ENCODE peak calls at places on chromosomes 4 and X, in five cellular contexts. G is testis, S is MCF 10A, F is body of pancreas, E is upper lobe of right lung. K is an unnamed sample.

GRCh38 chr4:1216869-1217294 is 32.0 kb downstream of the CTBP1 start:
- DNase-seq in G (no peak), S (no peak), F (no peak), E (no peak), K (no peak)

GRCh38 chrX:100911731-100912130 is 17.0 kb downstream of the XKRX start:
- DNase-seq in G (no peak), S (no peak), F (no peak), E (no peak), K (no peak)

GRCh38 chrX:81021478-81021877 is 180.2 kb downstream of the HMGN5 start:
- DNase-seq in G (no peak), S (no peak), F (no peak), E (no peak), K (no peak)

GRCh38 chr4:175531405-175532091 is 280.5 kb downstream of the GPM6A start:
- DNase-seq in G (no peak), S (peak; percentile 38), F (no peak), E (no peak), K (no peak)

GRCh38 chrX:150365953-150366911 is 3.1 kb downstream of the MAMLD1 start:
- DNase-seq in G (peak; percentile 85), S (peak; percentile 16), F (peak; percentile 44), E (peak; percentile 60), K (no peak)

GRCh38 chrX:72554448-72555140 is 18.0 kb downstream of the HDAC8 start:
- DNase-seq in G (peak; percentile 17), S (peak; percentile 78), F (no peak), E (no peak), K (peak; percentile 12)

GRCh38 chrX:23344208-23344903 is 9.7 kb downstream of the PTCHD1 start:
- DNase-seq in G (no peak), S (no peak), F (no peak), E (no peak), K (no peak)

GRCh38 chrX:118627084-118627758 is 100.2 kb upstream of the IL13RA1 start:
- DNase-seq in G (no peak), S (peak; percentile 51), F (no peak), E (no peak), K (no peak)

GRCh38 chr4:67134616-67135015 is 410.7 kb downstream of the CENPC start:
- DNase-seq in G (no peak), S (no peak), F (no peak), E (no peak), K (no peak)

GRCh38 chr4:45646885-45647598 is 476.8 kb downstream of the GABRG1 start:
- DNase-seq in G (no peak), S (no peak), F (no peak), E (no peak), K (no peak)

GRCh38 chr4:26909369-26909768 is 48.7 kb downstream of the STIM2 start:
- DNase-seq in G (no peak), S (no peak), F (no peak), E (no peak), K (no peak)

GRCh38 chr4:41134581-41134980 is 79.8 kb downstream of the APBB2 start:
- DNase-seq in G (no peak), S (peak; percentile 60), F (no peak), E (no peak), K (no peak)
- TF ChIP-seq CTCF in G (no peak), S (no peak), F (no peak), E (no peak), K (no peak)

DNA sequence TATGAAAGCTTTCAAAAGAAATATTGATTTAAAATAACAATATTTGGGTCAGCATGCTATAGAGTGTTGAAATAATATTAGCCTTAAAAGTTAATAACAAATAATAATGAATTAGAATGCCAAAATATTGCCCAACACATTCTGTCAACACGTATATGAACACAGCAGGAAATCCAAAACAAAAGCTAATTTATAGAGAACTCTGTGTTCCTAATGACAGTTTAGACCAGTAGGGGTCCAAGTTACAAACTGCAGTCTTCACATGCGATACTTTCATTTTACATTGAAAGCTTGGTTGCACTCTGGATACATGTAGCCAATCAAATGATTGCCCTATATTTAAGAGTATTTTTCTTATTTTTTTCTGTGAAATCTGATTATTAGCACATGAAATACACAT is 274.4 kb downstream of the DCTD start:
- DNase-seq in G (no peak), S (peak; percentile 6), F (no peak), E (no peak), K (no peak)
- TF ChIP-seq CTCF in G (no peak), S (no peak), F (no peak), E (no peak), K (peak; percentile 32)

GRCh38 chr4:73648478-73648877 is 28.2 kb upstream of the RASSF6 start:
- DNase-seq in G (no peak), S (no peak), F (no peak), E (no peak), K (no peak)
- TF ChIP-seq CTCF in G (no peak), S (no peak), F (no peak), E (no peak), K (no peak)

DNA sequence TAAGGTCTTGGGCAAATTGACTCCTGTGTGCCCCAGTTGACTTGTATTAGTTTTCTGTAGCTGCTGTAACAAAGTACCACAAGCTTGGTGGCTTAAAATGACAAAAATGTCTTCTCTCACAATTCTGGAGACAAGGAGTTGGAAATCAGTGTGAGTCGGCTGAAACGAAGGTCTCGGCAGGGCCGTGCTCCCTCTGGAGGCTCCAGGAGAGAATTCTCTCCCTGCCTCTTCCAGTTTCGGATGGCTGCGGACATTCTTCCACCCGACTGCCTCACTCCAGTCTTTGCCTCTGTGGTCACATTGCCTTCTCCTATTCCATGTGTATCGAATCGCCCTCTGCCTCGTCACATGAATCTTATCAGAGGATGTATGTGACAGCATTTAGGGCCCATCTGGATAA is 66.0 kb upstream of the PHOX2B start:
- DNase-seq in G (peak; percentile 49), S (no peak), F (peak; percentile 18), E (no peak), K (no peak)
- TF ChIP-seq CTCF in G (no peak), S (no peak), F (peak; percentile 32), E (peak; percentile 31), K (peak; percentile 46)

GRCh38 chrX:107485019-107485418 is 35.6 kb downstream of the FRMPD3 start:
- DNase-seq in G (no peak), S (no peak), F (no peak), E (no peak), K (no peak)
- TF ChIP-seq CTCF in G (no peak), S (no peak), F (no peak), E (no peak), K (no peak)

DNA sequence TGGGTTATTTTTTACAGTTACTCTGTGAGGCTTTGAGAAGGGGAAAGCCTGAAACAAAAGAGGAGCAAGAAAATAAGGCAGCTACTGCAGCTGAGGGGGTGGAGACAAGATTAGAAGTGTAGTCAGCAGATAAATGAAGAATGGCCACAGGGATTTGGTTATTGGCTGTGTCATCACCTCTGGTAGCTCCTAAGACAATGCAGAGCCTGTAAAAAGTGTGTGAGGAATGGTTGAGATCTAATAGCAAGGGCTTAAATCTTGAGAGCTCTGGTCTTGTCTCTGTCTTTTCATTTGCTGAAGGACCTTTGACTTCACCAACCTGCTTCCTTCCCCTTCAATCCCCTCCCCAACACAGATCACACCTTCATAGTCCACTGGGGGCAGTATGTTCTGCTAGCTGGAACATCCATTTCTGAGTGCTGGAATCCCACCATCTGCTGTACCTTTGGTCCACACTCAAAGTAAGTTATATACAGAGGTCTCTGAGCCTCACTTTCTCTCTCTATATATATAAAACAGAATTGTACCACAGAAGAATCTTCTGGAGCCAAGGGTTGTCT is 213.7 kb upstream of the ZIC3 start:
- DNase-seq in G (no peak), S (no peak), F (no peak), E (no peak), K (no peak)
- TF ChIP-seq CTCF in G (no peak), S (no peak), F (no peak), E (no peak), K (no peak)

DNA sequence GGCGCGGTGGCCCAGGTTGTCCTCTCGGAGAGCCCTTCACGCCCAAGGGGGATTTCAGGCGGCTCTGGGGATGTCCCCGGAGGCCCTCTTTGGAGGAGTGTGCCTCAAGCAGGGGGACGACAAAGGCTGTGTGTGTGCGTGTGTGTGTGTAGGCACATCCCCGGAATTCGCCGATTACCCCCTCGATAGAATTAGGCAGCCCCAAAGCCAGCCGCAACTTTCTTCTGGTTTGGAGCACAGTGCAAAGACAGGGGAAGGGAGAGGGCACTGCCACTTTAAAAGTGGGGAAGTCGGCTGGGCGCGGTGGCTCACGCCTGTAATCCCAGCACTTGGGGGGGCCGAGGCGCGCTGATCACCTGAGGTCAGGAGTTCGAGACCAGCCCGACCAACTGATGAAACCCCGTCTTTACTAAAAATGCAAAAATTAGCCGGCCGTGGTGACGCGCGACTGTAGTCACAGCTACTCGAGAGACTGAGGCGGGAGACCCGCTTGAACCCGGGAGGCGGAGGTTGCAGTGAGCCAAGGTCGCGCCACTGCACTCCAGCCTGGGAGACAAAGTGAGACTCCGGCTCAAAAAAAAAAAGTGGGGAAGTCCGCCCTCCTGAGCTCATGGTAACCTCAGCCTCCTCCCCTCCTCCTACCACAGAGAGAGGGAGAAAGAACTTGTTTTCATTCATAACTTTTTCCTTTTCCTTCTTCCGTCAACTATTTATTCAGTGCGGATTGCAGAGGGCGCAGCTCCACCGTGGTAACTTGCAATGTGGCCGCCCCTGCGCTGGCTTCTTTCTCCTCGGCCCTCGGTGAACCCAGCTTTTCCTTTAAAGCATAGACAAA is 2.4 kb downstream of the SPRY1 start:
- DNase-seq in G (peak; percentile 82), S (peak; percentile 71), F (peak; percentile 60), E (peak; percentile 87), K (no peak)
- TF ChIP-seq CTCF in G (no peak), S (peak; percentile 10), F (no peak), E (peak; percentile 20), K (no peak)

GRCh38 chrX:64642482-64642881 is 247.2 kb upstream of the MTMR8 start:
- DNase-seq in G (peak; percentile 13), S (no peak), F (no peak), E (no peak), K (no peak)
- TF ChIP-seq CTCF in G (no peak), S (no peak), F (no peak), E (no peak), K (no peak)

K was measured in progenitor cell of endocrine pancreas.